ENCODE peak calls at places on chromosome 15, in eight cellular contexts. F is hepatic stellate cell, U is hippocampal formation, C is amniotic stem cell, E is GM03348, N is LoVo, H is KG1, P is amygdala. G is an unnamed sample.

GRCh38 chr15:76236350-76236749 is 74.9 kb downstream of the ETFA start:
- DNase-seq in F (no peak), U (no peak), C (no peak), E (no peak), N (no peak), H (no peak), P (no peak), G (no peak)

GRCh38 chr15:63348392-63348791 is 33.3 kb downstream of the CA12 start:
- DNase-seq in F (peak), U (peak), C (peak), E (peak), N (peak), H (no peak), P (peak), G (peak)

GRCh38 chr15:70154440-70155347 is 57.0 kb upstream of the TLE3 start:
- DNase-seq in F (peak), U (no peak), C (no peak), E (no peak), N (no peak), H (no peak), P (no peak), G (no peak)

GRCh38 chr15:65550681-65551098 is 20.4 kb downstream of the HACD3 start:
- DNase-seq in F (peak), U (no peak), C (no peak), E (no peak), N (no peak), H (no peak), P (no peak), G (no peak)

GRCh38 chr15:60853077-60853476 is 374.1 kb upstream of the ICE2 start:
- DNase-seq in F (no peak), U (no peak), C (no peak), E (no peak), N (no peak), H (no peak), P (no peak), G (no peak)

GRCh38 chr15:48688493-48688892 is 43.0 kb upstream of the FBN1 start:
- DNase-seq in F (no peak), U (no peak), C (no peak), E (no peak), N (no peak), H (no peak), P (no peak), G (no peak)

GRCh38 chr15:63494406-63494805 is 10.0 kb upstream of the USP3 start:
- DNase-seq in F (no peak), U (no peak), C (no peak), E (no peak), N (no peak), H (no peak), P (no peak), G (no peak)

GRCh38 chr15:74817370-74817737 is 4.7 kb downstream of the LMAN1L start:
- DNase-seq in F (peak), U (no peak), C (no peak), E (peak), N (no peak), H (no peak), P (no peak), G (no peak)

GRCh38 chr15:98650871-98651481 is 2.6 kb downstream of the IGF1R start:
- DNase-seq in F (no peak), U (no peak), C (no peak), E (peak), N (no peak), H (no peak), P (no peak), G (no peak)

GRCh38 chr15:71207141-71207540 is 91.9 kb downstream of the THSD4 start:
- DNase-seq in F (no peak), U (no peak), C (no peak), E (no peak), N (no peak), H (no peak), P (no peak), G (no peak)

GRCh38 chr15:49560045-49560444 is 60.6 kb downstream of the FAM227B start:
- DNase-seq in F (no peak), U (no peak), C (no peak), E (no peak), N (no peak), H (no peak), P (no peak), G (no peak)

GRCh38 chr15:81853349-81853748 is 192.5 kb downstream of the MEX3B start:
- DNase-seq in F (no peak), U (no peak), C (no peak), E (no peak), N (no peak), H (no peak), P (no peak), G (no peak)

GRCh38 chr15:90677807-90678790 is 39.0 kb upstream of the BLM start:
- DNase-seq in F (no peak), U (no peak), C (no peak), E (no peak), N (no peak), H (no peak), P (no peak), G (no peak)

GRCh38 chr15:29935296-29936020 is 113.2 kb upstream of the TJP1 start:
- DNase-seq in F (no peak), U (no peak), C (no peak), E (no peak), N (peak), H (no peak), P (no peak), G (no peak)

G was measured in AML-193.